ENCODE peak calls at places on chromosome 1, in five cellular contexts. Q, F, D, W and Y are unnamed samples.

GRCh38 chr1:56564615-56565014 is 14.7 kb downstream of the PLPP3 start:
- DNase-seq in Q (no peak), F (no peak), D (no peak), W (no peak), Y (no peak)

GRCh38 chr1:36089393-36090121 is 865 bp downstream of the ADPRS start:
- DNase-seq in Q (no peak), F (no peak), D (no peak), W (peak), Y (peak)

GRCh38 chr1:182122855-182123254 is 61.3 kb upstream of the ZNF648 start:
- DNase-seq in Q (no peak), F (no peak), D (no peak), W (no peak), Y (no peak)

GRCh38 chr1:183595537-183595936 is 5.3 kb upstream of the NCF2 start:
- DNase-seq in Q (no peak), F (no peak), D (no peak), W (no peak), Y (no peak)

GRCh38 chr1:92705456-92705855 is 79.5 kb downstream of the EVI5 start:
- DNase-seq in Q (no peak), F (no peak), D (no peak), W (peak), Y (peak)

GRCh38 chr1:116817582-116818064 is 63.4 kb downstream of the CD2 start:
- DNase-seq in Q (no peak), F (no peak), D (no peak), W (no peak), Y (peak)

GRCh38 chr1:147451628-147452027 is 89.7 kb upstream of the BCL9 start:
- DNase-seq in Q (no peak), F (no peak), D (no peak), W (no peak), Y (no peak)

GRCh38 chr1:30880631-30881155 is 27.9 kb downstream of the SDC3 start:
- DNase-seq in Q (no peak), F (no peak), D (no peak), W (no peak), Y (no peak)

GRCh38 chr1:234586304-234586703 is 23.7 kb downstream of the IRF2BP2 start:
- DNase-seq in Q (no peak), F (no peak), D (no peak), W (no peak), Y (no peak)

GRCh38 chr1:223834660-223835263 is 11.0 kb downstream of the TP53BP2 start:
- DNase-seq in Q (peak), F (no peak), D (no peak), W (peak), Y (peak)

GRCh38 chr1:54459140-54459539 is 52.9 kb upstream of the SSBP3 start:
- DNase-seq in Q (no peak), F (no peak), D (no peak), W (no peak), Y (no peak)

GRCh38 chr1:62643283-62643682 is 44.9 kb downstream of the DOCK7 start:
- DNase-seq in Q (no peak), F (no peak), D (no peak), W (no peak), Y (no peak)

GRCh38 chr1:190578015-190578414 is 100.4 kb upstream of the BRINP3 start:
- DNase-seq in Q (no peak), F (no peak), D (no peak), W (no peak), Y (no peak)

GRCh38 chr1:207404849-207405525 is 49.1 kb upstream of the CR2 start:
- DNase-seq in Q (peak), F (no peak), D (no peak), W (peak), Y (peak)

GRCh38 chr1:236120725-236121153 is 21.6 kb upstream of the GPR137B start:
- DNase-seq in Q (no peak), F (no peak), D (no peak), W (no peak), Y (no peak)

GRCh38 chr1:236117710-236118109 is 24.6 kb upstream of the GPR137B start:
- DNase-seq in Q (no peak), F (no peak), D (no peak), W (no peak), Y (no peak)

GRCh38 chr1:236123563-236123962 is 18.8 kb upstream of the GPR137B start:
- DNase-seq in Q (no peak), F (no peak), D (no peak), W (no peak), Y (no peak)

GRCh38 chr1:236122176-236122575 is 20.2 kb upstream of the GPR137B start:
- DNase-seq in Q (no peak), F (no peak), D (no peak), W (no peak), Y (no peak)

DNA sequence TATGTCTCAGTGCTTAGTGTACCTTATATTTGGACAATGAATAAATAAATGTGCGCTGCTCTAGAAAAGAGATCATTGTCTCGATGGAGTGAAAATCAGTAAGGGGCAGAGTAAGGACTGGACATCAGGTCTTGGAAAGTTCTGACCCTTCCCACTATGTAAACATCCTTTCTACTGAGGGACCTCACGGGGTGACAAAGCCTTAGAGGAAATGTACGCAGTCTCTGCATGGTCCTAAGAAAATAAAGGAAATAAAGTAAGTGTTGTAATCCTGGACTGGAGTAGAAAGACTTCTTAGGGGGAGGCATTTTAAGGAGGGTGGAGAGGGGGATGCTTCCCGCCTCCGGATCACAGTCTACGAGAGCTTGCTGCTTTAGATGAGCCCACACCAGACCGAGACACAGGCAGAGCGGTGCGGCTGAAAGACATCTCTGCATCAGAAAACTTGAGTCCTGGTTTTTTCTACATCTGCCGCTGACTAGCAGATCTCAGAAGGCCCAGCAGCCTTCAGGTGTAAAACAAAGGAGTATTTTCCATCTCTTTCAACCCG is 22.3 kb upstream of the GPR137B start:
- DNase-seq in Q (no peak), F (no peak), D (no peak), W (no peak), Y (peak)
- H3K4me3 ChIP-seq in Q (no peak), F (no peak), D (no peak), W (no peak), Y (no peak)

DNA sequence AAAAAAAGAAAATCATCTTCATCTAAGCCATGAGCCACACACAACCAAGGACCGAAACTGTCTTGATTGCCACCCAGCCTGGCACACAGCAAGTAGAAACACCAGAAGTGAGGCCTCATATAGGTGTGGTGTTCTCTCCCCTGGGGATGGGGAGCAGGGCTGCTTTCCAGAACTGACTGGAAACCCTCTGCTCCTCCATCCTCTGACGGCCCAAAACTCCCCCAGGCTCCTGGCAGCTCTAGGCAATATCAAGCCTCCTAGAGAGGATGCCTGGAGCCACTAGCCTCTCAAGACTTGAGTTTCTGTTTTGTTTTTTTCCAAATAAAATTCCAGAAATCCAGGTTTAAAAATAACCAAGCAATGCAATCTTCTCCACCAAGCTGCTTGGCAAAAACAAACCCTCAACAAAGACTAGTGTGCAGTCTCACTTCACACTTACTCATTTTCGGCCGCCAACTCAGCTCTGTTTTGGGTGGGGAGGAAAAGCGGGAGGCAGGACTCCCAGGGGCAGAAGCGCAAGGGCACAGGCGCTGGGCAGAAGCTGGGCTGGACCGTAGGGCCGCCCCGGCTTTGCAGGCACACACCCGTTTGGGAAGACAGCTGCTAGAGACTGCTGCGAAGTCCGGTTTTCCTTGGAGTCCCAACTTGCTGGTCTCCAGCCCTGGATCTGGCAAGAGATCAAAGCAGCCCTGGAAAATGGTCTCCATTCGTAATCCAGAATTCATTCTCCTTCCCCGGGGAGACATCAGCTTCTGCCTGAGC is 78.2 kb upstream of the CAPZB start:
- DNase-seq in Q (no peak), F (peak), D (peak), W (peak), Y (peak)
- TF ChIP-seq CTCF in Q (no peak), F (no peak), D (no peak), W (no peak), Y (no peak)

DNA sequence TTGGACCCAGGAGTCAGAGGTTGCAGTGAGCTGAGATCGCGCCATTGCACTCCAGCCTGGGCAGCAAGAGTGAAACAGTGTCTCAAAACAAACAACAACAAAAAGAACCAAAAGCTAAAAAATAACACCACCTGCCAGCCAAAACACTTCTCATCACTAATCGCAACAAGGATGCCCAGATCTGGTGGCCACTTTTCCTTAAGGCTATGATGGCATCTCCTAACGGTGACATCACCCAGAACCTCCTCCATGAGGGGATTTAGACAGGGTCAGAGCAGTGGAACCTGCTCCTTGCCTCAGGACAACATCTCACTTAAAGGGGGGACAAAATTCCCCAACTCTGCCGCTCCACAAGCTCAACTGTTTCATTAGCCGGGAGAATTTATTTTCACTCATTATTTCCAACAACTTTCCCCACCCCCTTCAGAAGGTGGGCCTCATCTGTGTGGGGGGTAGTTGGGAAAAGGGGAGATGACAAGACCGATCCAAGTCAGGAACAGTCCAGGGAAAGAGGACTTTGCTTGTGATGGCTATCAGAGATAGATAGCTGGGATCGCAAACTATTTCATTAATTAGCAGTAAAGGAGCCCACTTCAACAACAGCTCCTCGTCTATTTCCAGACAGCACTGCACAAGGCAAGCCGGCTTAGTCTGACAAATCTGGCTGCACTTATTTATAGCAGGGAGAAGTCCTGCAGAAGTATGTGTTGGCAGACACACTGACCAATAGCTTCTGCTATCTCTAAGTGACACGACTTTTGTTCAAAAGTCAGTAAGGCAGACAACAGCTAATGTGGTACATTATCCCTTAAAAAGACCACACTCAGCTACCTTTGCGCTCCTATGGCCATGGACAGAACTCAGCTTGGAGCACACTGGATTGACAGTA is 2.6 kb downstream of the PABPC4 start:
- DNase-seq in Q (no peak), F (no peak), D (peak), W (peak), Y (peak)
- H3K4me3 ChIP-seq in Q (peak), F (peak), D (peak), W (peak), Y (peak)

DNA sequence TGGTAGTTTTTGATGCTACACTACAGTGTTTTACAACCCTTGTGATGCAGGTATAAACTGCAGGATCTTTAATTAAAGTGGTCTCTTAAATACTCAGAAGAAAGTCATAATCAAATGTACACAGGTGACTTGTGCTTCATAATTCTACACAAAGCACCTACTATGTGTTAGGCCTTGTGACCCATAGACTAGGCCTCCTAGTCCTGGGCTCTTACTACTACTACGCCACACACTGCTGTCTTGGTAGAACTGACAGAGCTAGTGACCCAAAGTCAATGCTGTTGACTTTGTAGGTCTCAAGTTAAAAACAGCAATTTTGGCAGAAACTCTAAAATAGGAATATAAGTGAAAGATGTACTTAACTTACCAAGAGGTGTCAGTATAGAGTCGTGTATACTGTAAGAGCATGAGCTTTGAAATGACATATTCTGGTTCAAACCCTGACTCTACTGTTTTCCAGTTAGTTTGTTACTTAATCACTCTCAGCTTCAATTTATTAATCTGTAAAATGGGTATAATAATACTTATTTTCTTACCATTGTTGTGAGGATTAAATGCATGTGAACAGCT is 48.6 kb upstream of the LMO4 start:
- DNase-seq in Q (no peak), F (no peak), D (no peak), W (peak), Y (peak)
- TF ChIP-seq CTCF in Q (no peak), F (no peak), D (peak), W (no peak), Y (peak)